ENCODE peak calls at places on chromosomes 3 and 15, in ten cellular contexts. F, M, U, H, P, I, Y, N, O and T are unnamed samples.

GRCh38 chr3:128850544-128850943 is 28.9 kb upstream of the ACAD9 start:
- DNase-seq in F (no peak), M (no peak), U (no peak), H (no peak), P (no peak), I (no peak), Y (no peak), N (no peak), O (no peak), T (no peak)

GRCh38 chr3:152968388-152969024 is 133.6 kb downstream of the P2RY1 start:
- DNase-seq in F (peak), M (no peak), U (no peak), H (peak), P (no peak), I (no peak), Y (peak), N (no peak), O (no peak), T (no peak)

GRCh38 chr15:28021281-28022039 is 77.7 kb downstream of the OCA2 start:
- DNase-seq in F (peak), M (no peak), U (no peak), H (peak), P (peak), I (peak), Y (peak), N (peak), O (no peak), T (peak)

GRCh38 chr3:41598804-41599481 is 363.0 kb downstream of the ULK4 start:
- DNase-seq in F (no peak), M (no peak), U (no peak), H (peak), P (no peak), I (no peak), Y (no peak), N (no peak), O (no peak), T (no peak)

GRCh38 chr15:33104276-33104675 is 90.2 kb downstream of the FMN1 start:
- DNase-seq in F (no peak), M (peak), U (no peak), H (peak), P (no peak), I (no peak), Y (no peak), N (no peak), O (peak), T (no peak)

GRCh38 chr15:70701891-70702568 is 61.3 kb downstream of the UACA start:
- DNase-seq in F (peak), M (no peak), U (no peak), H (peak), P (peak), I (no peak), Y (no peak), N (peak), O (no peak), T (no peak)

GRCh38 chr3:180922242-180922641 is 9.8 kb downstream of the FXR1 start:
- DNase-seq in F (no peak), M (no peak), U (no peak), H (no peak), P (no peak), I (no peak), Y (no peak), N (no peak), O (no peak), T (no peak)

GRCh38 chr15:60555814-60556213 is 76.9 kb upstream of the ICE2 start:
- DNase-seq in F (no peak), M (no peak), U (no peak), H (no peak), P (peak), I (no peak), Y (no peak), N (no peak), O (no peak), T (no peak)

GRCh38 chr3:56629044-56629443 is 54.0 kb downstream of the TASOR start:
- DNase-seq in F (no peak), M (no peak), U (no peak), H (no peak), P (no peak), I (no peak), Y (no peak), N (peak), O (no peak), T (no peak)

GRCh38 chr3:180610981-180611380 is 9.0 kb downstream of the TTC14 start:
- DNase-seq in F (no peak), M (no peak), U (no peak), H (no peak), P (no peak), I (no peak), Y (no peak), N (no peak), O (no peak), T (no peak)

GRCh38 chr3:104763007-104763406 is 603.7 kb upstream of the ALCAM start:
- DNase-seq in F (no peak), M (no peak), U (no peak), H (peak), P (no peak), I (no peak), Y (no peak), N (no peak), O (no peak), T (no peak)

GRCh38 chr15:90873998-90874605 is 5.7 kb downstream of the FURIN start:
- DNase-seq in F (peak), M (no peak), U (no peak), H (no peak), P (peak), I (peak), Y (peak), N (peak), O (no peak), T (peak)

GRCh38 chr15:86362556-86362955 is 282.9 kb downstream of the AGBL1 start:
- DNase-seq in F (peak), M (no peak), U (no peak), H (no peak), P (peak), I (no peak), Y (no peak), N (peak), O (no peak), T (no peak)

GRCh38 chr3:36505393-36505792 is 125.1 kb downstream of the STAC start:
- DNase-seq in F (no peak), M (no peak), U (no peak), H (no peak), P (no peak), I (no peak), Y (no peak), N (no peak), O (no peak), T (no peak)

GRCh38 chr15:69275104-69275670 is 23.5 kb upstream of the PAQR5 start:
- DNase-seq in F (no peak), M (no peak), U (no peak), H (peak), P (no peak), I (no peak), Y (no peak), N (peak), O (no peak), T (no peak)

GRCh38 chr3:102206506-102207145 is 228.2 kb upstream of the ZPLD1 start:
- DNase-seq in F (no peak), M (no peak), U (no peak), H (peak), P (peak), I (no peak), Y (no peak), N (peak), O (no peak), T (peak)

GRCh38 chr15:68187559-68187958 is 17.6 kb downstream of the CALML4 start:
- DNase-seq in F (no peak), M (no peak), U (no peak), H (peak), P (no peak), I (no peak), Y (no peak), N (peak), O (no peak), T (no peak)

GRCh38 chr15:23484870-23485269 is 37.8 kb upstream of the GOLGA6L2 start:
- DNase-seq in F (peak), M (no peak), U (no peak), H (no peak), P (no peak), I (no peak), Y (no peak), N (no peak), O (no peak), T (no peak)

GRCh38 chr15:80476036-80476435 is 71.9 kb downstream of the ARNT2 start:
- DNase-seq in F (no peak), M (no peak), U (no peak), H (no peak), P (no peak), I (no peak), Y (no peak), N (no peak), O (no peak), T (no peak)

GRCh38 chr15:81106560-81106959 is 27.5 kb upstream of the CFAP161 start:
- DNase-seq in F (peak), M (peak), U (no peak), H (peak), P (peak), I (peak), Y (peak), N (peak), O (peak), T (no peak)

GRCh38 chr3:160921020-160921635 is 165.1 kb downstream of the PPM1L start:
- DNase-seq in F (peak), M (no peak), U (no peak), H (peak), P (peak), I (peak), Y (peak), N (peak), O (no peak), T (no peak)

GRCh38 chr3:134364061-134364935 is 9.9 kb downstream of the AMOTL2 start:
- DNase-seq in F (peak), M (peak), U (no peak), H (peak), P (peak), I (peak), Y (peak), N (peak), O (peak), T (peak)

GRCh38 chr3:25589104-25589782 is 75.5 kb downstream of the TOP2B start:
- DNase-seq in F (peak), M (no peak), U (no peak), H (no peak), P (no peak), I (no peak), Y (no peak), N (no peak), O (no peak), T (no peak)

GRCh38 chr3:187807086-187807862 is 62.0 kb upstream of the BCL6 start:
- DNase-seq in F (no peak), M (no peak), U (no peak), H (peak), P (no peak), I (no peak), Y (no peak), N (peak), O (no peak), T (no peak)

GRCh38 chr3:169348276-169348675 is 315.2 kb downstream of the MECOM start:
- DNase-seq in F (no peak), M (no peak), U (no peak), H (no peak), P (peak), I (no peak), Y (no peak), N (no peak), O (no peak), T (no peak)

DNA sequence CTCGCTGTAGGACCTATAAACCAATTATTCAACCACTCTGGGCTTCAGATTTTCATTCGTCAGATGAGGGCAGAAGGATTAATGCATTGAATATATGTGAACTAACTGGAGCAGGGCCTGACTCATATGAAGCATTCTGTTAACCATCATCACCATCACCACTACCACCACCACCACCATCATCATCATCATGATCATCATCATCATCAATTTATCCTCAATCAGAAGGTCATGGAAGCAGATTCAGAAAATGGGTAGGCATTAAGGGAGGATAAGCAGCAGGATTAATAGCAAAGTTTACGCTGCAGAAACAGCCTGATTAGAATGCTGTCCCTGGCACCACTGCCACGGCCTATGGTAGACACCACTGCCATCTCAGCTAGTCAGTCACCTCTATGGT is 407.5 kb upstream of the THBS1 start:
- DNase-seq in F (no peak), M (no peak), U (no peak), H (no peak), P (no peak), I (no peak), Y (no peak), N (no peak), O (no peak), T (no peak)
- H3K4me3 ChIP-seq in F (no peak), M (no peak), U (no peak), H (no peak), P (no peak), I (no peak), Y (no peak), N (no peak), O (no peak), T (no peak)

GRCh38 chr15:100005715-100006114 is 272.5 kb upstream of the LYSMD4 start:
- DNase-seq in F (no peak), M (no peak), U (no peak), H (no peak), P (no peak), I (no peak), Y (no peak), N (no peak), O (no peak), T (peak)
- H3K4me3 ChIP-seq in F (no peak), M (no peak), U (no peak), H (no peak), P (no peak), I (no peak), Y (no peak), N (no peak), O (no peak), T (no peak)

DNA sequence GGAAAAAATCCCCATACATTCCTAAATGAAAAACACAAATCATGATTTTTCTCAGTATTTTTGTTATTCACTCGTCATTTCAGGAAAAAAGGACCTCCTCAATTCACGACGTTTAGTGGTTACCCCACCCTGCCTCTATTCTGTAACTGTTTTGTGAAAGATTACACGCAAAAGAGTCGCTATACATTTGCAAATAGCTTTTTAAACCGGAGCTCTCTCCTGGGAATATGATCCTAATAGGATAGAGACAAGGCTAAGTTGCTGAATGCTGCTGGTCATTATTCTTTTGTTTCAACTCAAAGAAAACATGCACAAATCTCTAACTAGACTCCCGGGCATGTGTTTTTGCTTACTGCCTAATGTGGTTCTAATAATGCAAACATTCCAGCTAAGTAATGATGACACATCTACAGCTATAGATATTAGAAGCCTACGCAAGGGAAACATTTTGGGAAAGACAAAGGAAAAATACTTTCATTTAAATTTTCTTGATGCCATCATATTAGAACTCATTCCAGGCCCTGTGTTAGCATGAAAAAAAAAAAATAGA is 214.6 kb upstream of the MDFIC2 start:
- DNase-seq in F (no peak), M (no peak), U (no peak), H (no peak), P (no peak), I (no peak), Y (no peak), N (no peak), O (no peak), T (no peak)
- H3K4me3 ChIP-seq in F (no peak), M (no peak), U (no peak), H (no peak), P (no peak), I (no peak), Y (no peak), N (no peak), O (no peak), T (no peak)

DNA sequence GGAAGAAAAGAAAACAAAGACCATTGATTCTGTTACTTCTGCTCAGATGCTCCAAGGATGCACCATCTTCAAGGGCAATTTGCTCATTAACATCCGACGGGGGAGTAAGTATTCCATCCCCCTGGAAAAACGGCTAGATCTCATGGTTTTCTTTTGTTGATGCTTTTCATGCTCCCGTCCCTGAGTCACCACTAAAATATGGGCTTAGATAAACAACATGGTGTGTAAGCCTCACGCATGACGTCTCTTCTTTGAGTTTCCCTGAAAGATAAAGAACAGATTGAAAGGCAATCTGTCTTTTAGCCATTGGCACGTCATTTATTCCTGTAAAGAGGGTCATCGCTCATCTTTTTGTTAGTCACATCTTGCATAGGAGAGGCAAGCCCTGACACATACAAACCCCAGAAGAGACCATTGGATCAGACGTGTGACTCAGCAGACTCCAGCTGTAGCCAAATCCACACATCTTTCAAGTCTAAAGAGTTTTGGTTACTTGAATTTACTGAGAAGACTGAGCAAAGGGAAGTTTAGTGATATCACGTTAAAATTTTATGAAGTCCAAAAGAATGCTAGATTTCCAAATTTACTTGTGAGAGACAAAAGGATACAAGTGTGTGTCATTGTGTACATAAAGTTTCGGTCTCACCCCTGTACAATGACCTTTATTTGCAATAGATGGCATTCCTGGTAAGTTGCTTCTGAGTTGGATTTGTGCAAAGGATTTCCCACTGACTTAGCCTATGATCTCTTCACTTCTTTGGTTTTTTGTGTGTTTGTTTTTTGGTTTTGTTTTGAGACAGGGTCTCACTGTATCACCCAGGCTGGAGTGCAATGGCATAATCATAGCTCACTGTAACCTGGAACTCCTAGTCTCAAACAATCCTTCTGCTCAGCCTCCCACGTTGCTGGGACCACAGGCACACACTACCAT is 110.5 kb downstream of the PGPEP1L start:
- DNase-seq in F (peak), M (no peak), U (no peak), H (peak), P (peak), I (no peak), Y (no peak), N (peak), O (no peak), T (no peak)
- H3K4me3 ChIP-seq in F (peak), M (no peak), U (no peak), H (no peak), P (no peak), I (no peak), Y (no peak), N (no peak), O (no peak), T (no peak)

DNA sequence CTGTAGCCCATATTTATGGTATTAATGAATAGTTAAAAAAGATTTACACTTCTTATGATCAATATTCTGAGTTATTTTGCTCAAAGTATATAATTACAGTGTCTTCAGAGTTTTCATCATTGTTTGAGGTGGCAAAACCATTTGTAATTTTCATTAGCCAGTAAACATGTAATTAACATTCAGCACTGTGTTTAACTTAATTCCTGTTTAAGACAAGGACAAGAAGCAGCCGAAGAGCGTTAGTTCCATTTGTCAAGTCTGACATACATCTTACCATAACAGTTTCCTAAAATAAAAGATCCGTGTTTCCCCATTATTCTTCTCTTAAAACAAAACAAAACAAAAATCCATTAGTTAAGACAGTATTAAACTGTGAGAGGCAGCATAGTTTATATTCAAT is 5.6 kb upstream of the NR2F2 start:
- DNase-seq in F (no peak), M (no peak), U (no peak), H (no peak), P (no peak), I (no peak), Y (no peak), N (no peak), O (no peak), T (no peak)
- H3K4me3 ChIP-seq in F (no peak), M (no peak), U (no peak), H (no peak), P (no peak), I (peak), Y (peak), N (peak), O (no peak), T (peak)

GRCh38 chr15:66852064-66852905 is 150.2 kb downstream of the SMAD6 start:
- DNase-seq in F (no peak), M (no peak), U (no peak), H (no peak), P (peak), I (no peak), Y (no peak), N (no peak), O (no peak), T (no peak)
- H3K4me3 ChIP-seq in F (no peak), M (no peak), U (no peak), H (no peak), P (no peak), I (no peak), Y (no peak), N (no peak), O (no peak), T (no peak)